ENCODE peak calls at places on chromosome 11, in nine cellular contexts. M, X, J, P, H, I, V, K and O are unnamed samples.

GRCh38 chr11:58495906-58496305 is 12.0 kb downstream of the OR5B21 start:
- DNase-seq in M (no peak), V (no peak), K (no peak), I (no peak), X (no peak), H (no peak), P (no peak), J (no peak), O (no peak)

GRCh38 chr11:75981546-75981945 is 166.5 kb downstream of the UVRAG start:
- DNase-seq in K (no peak), H (no peak), I (no peak), P (no peak), M (no peak), J (no peak), V (no peak), X (no peak), O (no peak)

GRCh38 chr11:117097567-117098268 is 510 bp downstream of the SIK3 start:
- DNase-seq in J (peak), M (peak), H (peak), V (peak), K (peak), P (no peak), I (peak), X (no peak), O (peak)

GRCh38 chr11:69662021-69662698 is 13.0 kb downstream of the LTO1 start:
- DNase-seq in M (no peak), V (no peak), I (no peak), X (peak), H (no peak), P (peak), K (no peak), J (peak), O (no peak)

GRCh38 chr11:109023029-109023428 is 358.2 kb downstream of the DDX10 start:
- DNase-seq in K (no peak), X (no peak), M (no peak), H (no peak), P (peak), I (no peak), V (no peak), J (no peak), O (no peak)

GRCh38 chr11:102446606-102447005 is 6.0 kb downstream of the TMEM123 start:
- DNase-seq in H (peak), J (no peak), V (peak), I (no peak), P (peak), M (no peak), K (no peak), X (no peak), O (no peak)

GRCh38 chr11:35579557-35580396 is 38.5 kb upstream of the FJX1 start:
- DNase-seq in I (no peak), H (peak), M (peak), K (no peak), V (peak), P (peak), J (no peak), X (peak), O (no peak)

GRCh38 chr11:116582621-116583020 is 190.2 kb downstream of the BUD13 start:
- DNase-seq in H (no peak), V (no peak), I (no peak), M (no peak), P (no peak), J (no peak), K (no peak), X (no peak), O (no peak)

GRCh38 chr11:73001615-73002014 is 140.5 kb downstream of the FCHSD2 start:
- DNase-seq in H (no peak), P (peak), I (no peak), K (no peak), V (no peak), J (no peak), X (no peak), M (peak), O (no peak)

GRCh38 chr11:75577198-75577597 is 15.1 kb downstream of the SERPINH1 start:
- DNase-seq in P (peak), M (no peak), K (peak), V (peak), X (no peak), I (peak), H (peak), J (peak), O (no peak)

GRCh38 chr11:15206791-15207190 is 92.1 kb downstream of the INSC start:
- DNase-seq in H (no peak), J (no peak), I (no peak), V (no peak), X (no peak), M (no peak), K (no peak), P (no peak), O (no peak)

GRCh38 chr11:102457865-102458264 is 5.3 kb upstream of the TMEM123 start:
- DNase-seq in J (no peak), X (no peak), M (no peak), V (no peak), I (no peak), H (no peak), K (no peak), P (no peak), O (no peak)

GRCh38 chr11:102800774-102801173 is 2.8 kb upstream of the MMP1 start:
- DNase-seq in H (peak), P (no peak), K (no peak), V (no peak), I (no peak), J (no peak), X (no peak), M (no peak), O (no peak)